ENCODE peak calls at places on chromosome 19, in six cellular contexts. Y, O, Z, L, J and N are unnamed samples.

GRCh38 chr19:1257475-1258160 is 9.2 kb downstream of the MIDN start:
- DNase-seq in Y (no peak), O (no peak), Z (no peak), L (no peak), J (no peak), N (no peak)

GRCh38 chr19:46299004-46299509 is 2.2 kb downstream of the HIF3A start:
- DNase-seq in Y (peak), O (peak), Z (peak), L (peak), J (peak), N (peak)

GRCh38 chr19:51742736-51743288 is 8.9 kb downstream of the FPR1 start:
- DNase-seq in Y (no peak), O (no peak), Z (no peak), L (peak), J (peak), N (no peak)

GRCh38 chr19:3368441-3368795 is 2.0 kb downstream of the NFIC start:
- DNase-seq in Y (no peak), O (no peak), Z (no peak), L (no peak), J (no peak), N (no peak)

GRCh38 chr19:4488496-4488895 is 16.4 kb downstream of the HDGFL2 start:
- DNase-seq in Y (no peak), O (no peak), Z (no peak), L (no peak), J (no peak), N (no peak)

GRCh38 chr19:53782698-53783097 is 41.4 kb downstream of the NLRP12 start:
- DNase-seq in Y (no peak), O (no peak), Z (no peak), L (no peak), J (no peak), N (no peak)

GRCh38 chr19:6739884-6740588 is 556 bp downstream of the TRIP10 start:
- DNase-seq in Y (no peak), O (no peak), Z (peak), L (no peak), J (no peak), N (peak)

GRCh38 chr19:6238643-6239281 is 41.0 kb downstream of the MLLT1 start:
- DNase-seq in Y (no peak), O (no peak), Z (peak), L (peak), J (peak), N (no peak)

GRCh38 chr19:31504221-31504620 is 155.0 kb upstream of the TSHZ3 start:
- DNase-seq in Y (no peak), O (no peak), Z (no peak), L (no peak), J (no peak), N (no peak)

GRCh38 chr19:8577247-8577646 is at the start of gene MYO1F:
- DNase-seq in Y (no peak), O (no peak), Z (peak), L (no peak), J (no peak), N (peak)

GRCh38 chr19:55042688-55043087 is 4.6 kb upstream of the GP6 start:
- DNase-seq in Y (no peak), O (no peak), Z (no peak), L (no peak), J (no peak), N (no peak)

GRCh38 chr19:6588508-6589345 is 2.2 kb downstream of the CD70 start:
- DNase-seq in Y (no peak), O (no peak), Z (no peak), L (no peak), J (no peak), N (no peak)

GRCh38 chr19:51259348-51260245 is 8.7 kb downstream of the SIGLECL1 start:
- DNase-seq in Y (no peak), O (no peak), Z (no peak), L (no peak), J (peak), N (peak)

GRCh38 chr19:4878491-4878968 is 11.1 kb upstream of the PLIN3 start:
- DNase-seq in Y (no peak), O (no peak), Z (no peak), L (no peak), J (no peak), N (no peak)

GRCh38 chr19:1495051-1495798 is 4.2 kb downstream of the REEP6 start:
- DNase-seq in Y (no peak), O (no peak), Z (no peak), L (no peak), J (no peak), N (no peak)

GRCh38 chr19:10742494-10742893 is 24.6 kb downstream of the DNM2 start:
- DNase-seq in Y (no peak), O (no peak), Z (peak), L (no peak), J (no peak), N (peak)

GRCh38 chr19:17967258-17968051 is 548 bp downstream of the KCNN1 start:
- DNase-seq in Y (no peak), O (no peak), Z (no peak), L (no peak), J (no peak), N (no peak)

GRCh38 chr19:3154957-3155736 is 19.3 kb downstream of the GNA15 start:
- DNase-seq in Y (peak), O (peak), Z (peak), L (peak), J (peak), N (peak)

GRCh38 chr19:18660051-18660910 is 23.2 kb upstream of the CRTC1 start:
- DNase-seq in Y (no peak), O (no peak), Z (no peak), L (peak), J (peak), N (no peak)

GRCh38 chr19:47005164-47005641 is 14.4 kb upstream of the NPAS1 start:
- DNase-seq in Y (no peak), O (no peak), Z (no peak), L (no peak), J (no peak), N (no peak)

GRCh38 chr19:43936219-43936618 is 1.1 kb upstream of the ZNF45 start:
- DNase-seq in Y (no peak), O (no peak), Z (no peak), L (no peak), J (no peak), N (peak)

GRCh38 chr19:6730153-6730804 is 7.1 kb downstream of the GPR108 start:
- DNase-seq in Y (no peak), O (no peak), Z (peak), L (no peak), J (no peak), N (peak)

GRCh38 chr19:10604460-10604980 is 17.4 kb upstream of the AP1M2 start:
- DNase-seq in Y (no peak), O (no peak), Z (peak), L (no peak), J (peak), N (peak)

GRCh38 chr19:334296-335071 is 10.1 kb downstream of the MIER2 start:
- DNase-seq in Y (no peak), O (no peak), Z (no peak), L (no peak), J (peak), N (no peak)

GRCh38 chr19:33064117-33064777 is 441 bp downstream of the RHPN2 start:
- DNase-seq in Y (peak), O (peak), Z (peak), L (no peak), J (no peak), N (peak)

GRCh38 chr19:16714702-16715294 is 4.8 kb upstream of the NWD1 start:
- DNase-seq in Y (peak), O (no peak), Z (peak), L (peak), J (peak), N (peak)

GRCh38 chr19:6118043-6118442 is 7.7 kb upstream of the RFX2 start:
- DNase-seq in Y (no peak), O (no peak), Z (no peak), L (no peak), J (no peak), N (no peak)

GRCh38 chr19:28534740-28535351 is 678.1 kb downstream of the UQCRFS1 start:
- DNase-seq in Y (no peak), O (no peak), Z (no peak), L (no peak), J (no peak), N (no peak)

GRCh38 chr19:52140077-52140710 is 456 bp upstream of the ZNF616 start:
- DNase-seq in Y (no peak), O (no peak), Z (no peak), L (no peak), J (no peak), N (peak)

GRCh38 chr19:51724543-51724942 is 752 bp upstream of the HAS1 start:
- DNase-seq in Y (no peak), O (no peak), Z (no peak), L (no peak), J (no peak), N (no peak)

GRCh38 chr19:281156-281853 is 9.9 kb downstream of the PLPP2 start:
- DNase-seq in Y (no peak), O (no peak), Z (no peak), L (no peak), J (no peak), N (no peak)

GRCh38 chr19:45667620-45668341 is at the start of gene GIPR:
- DNase-seq in Y (peak), O (no peak), Z (peak), L (peak), J (peak), N (peak)

GRCh38 chr19:38395381-38396127 is 7.1 kb downstream of the SPRED3 start:
- DNase-seq in Y (no peak), O (peak), Z (no peak), L (no peak), J (no peak), N (no peak)

GRCh38 chr19:3179739-3180293 is 1.2 kb downstream of the S1PR4 start:
- DNase-seq in Y (no peak), O (no peak), Z (no peak), L (no peak), J (no peak), N (no peak)

GRCh38 chr19:3125900-3126524 is 9.8 kb upstream of the GNA15 start:
- DNase-seq in Y (no peak), O (peak), Z (peak), L (no peak), J (peak), N (peak)